ENCODE peak calls at places on chromosomes 12 and 14, in ten cellular contexts. C, Q, S, W, F, E, X, U, A and P are unnamed samples.

GRCh38 chr12:132776816-132777568 is 15.4 kb upstream of the ANKLE2 start:
- DNase-seq in C (no peak), Q (peak; percentile 32), S (no peak), W (peak; percentile 88), F (peak; percentile 76), E (peak; percentile 88), X (no peak), U (no peak), A (no peak), P (no peak)

GRCh38 chr12:93080994-93081809 is 152.1 kb upstream of the EEA1 start:
- DNase-seq in C (no peak), Q (no peak), S (no peak), W (no peak), F (no peak), E (no peak), X (no peak), U (no peak), A (no peak), P (no peak)

GRCh38 chr12:69984216-69984615 is 159.2 kb downstream of the MYRFL start:
- DNase-seq in C (no peak), Q (no peak), S (no peak), W (no peak), F (no peak), E (no peak), X (no peak), U (no peak), A (no peak), P (no peak)

GRCh38 chr12:50006754-50007442 is 18.4 kb downstream of the RACGAP1 start:
- DNase-seq in C (no peak), Q (no peak), S (no peak), W (no peak), F (no peak), E (no peak), X (no peak), U (no peak), A (no peak), P (no peak)

GRCh38 chr12:61996717-61997116 is 263.5 kb upstream of the USP15 start:
- DNase-seq in C (no peak), Q (no peak), S (no peak), W (no peak), F (no peak), E (no peak), X (no peak), U (no peak), A (no peak), P (no peak)

GRCh38 chr12:92063641-92064040 is 82.0 kb downstream of the BTG1 start:
- DNase-seq in C (no peak), Q (no peak), S (no peak), W (no peak), F (no peak), E (no peak), X (no peak), U (no peak), A (no peak), P (no peak)

GRCh38 chr14:61765225-61765943 is 3.2 kb downstream of the SNAPC1 start:
- DNase-seq in C (no peak), Q (no peak), S (no peak), W (no peak), F (no peak), E (no peak), X (no peak), U (no peak), A (no peak), P (no peak)

GRCh38 chr14:89384023-89384422 is 33.0 kb downstream of the FOXN3 start:
- DNase-seq in C (peak; percentile 11), Q (no peak), S (peak; percentile 59), W (no peak), F (no peak), E (no peak), X (no peak), U (peak; percentile 28), A (peak; percentile 40), P (no peak)

GRCh38 chr14:71321556-71322315 is 414.5 kb downstream of the PCNX1 start:
- DNase-seq in C (peak; percentile 13), Q (peak; percentile 25), S (no peak), W (no peak), F (no peak), E (no peak), X (no peak), U (no peak), A (no peak), P (no peak)
- TF ChIP-seq POLR2A in C (no peak), Q (no peak), S (no peak), W (no peak), F (peak; percentile 1), E (no peak), X (no peak), U (no peak), A (peak; percentile 1), P (no peak)

GRCh38 chr14:71242237-71242748 is 335.0 kb downstream of the PCNX1 start:
- DNase-seq in C (no peak), Q (peak; percentile 76), S (no peak), W (no peak), F (no peak), E (no peak), X (no peak), U (no peak), A (no peak), P (no peak)

GRCh38 chr14:71243697-71244096 is 336.4 kb downstream of the PCNX1 start:
- DNase-seq in C (no peak), Q (no peak), S (no peak), W (no peak), F (no peak), E (no peak), X (no peak), U (no peak), A (no peak), P (no peak)

GRCh38 chr14:71245659-71246361 is 338.6 kb downstream of the PCNX1 start:
- DNase-seq in C (no peak), Q (no peak), S (no peak), W (no peak), F (no peak), E (no peak), X (no peak), U (no peak), A (no peak), P (no peak)

GRCh38 chr14:71246539-71246938 is 339.3 kb downstream of the PCNX1 start:
- DNase-seq in C (no peak), Q (no peak), S (no peak), W (no peak), F (no peak), E (no peak), X (no peak), U (no peak), A (no peak), P (no peak)

GRCh38 chr14:71244341-71244740 is 337.1 kb downstream of the PCNX1 start:
- DNase-seq in C (no peak), Q (no peak), S (no peak), W (no peak), F (no peak), E (no peak), X (no peak), U (no peak), A (no peak), P (no peak)
- TF ChIP-seq POLR2A in C (no peak), Q (no peak), S (no peak), W (no peak), F (no peak), E (no peak), X (no peak), U (no peak), A (no peak), P (no peak)

GRCh38 chr14:101844752-101845151 is 83.2 kb downstream of the PPP2R5C start:
- DNase-seq in C (no peak), Q (no peak), S (no peak), W (no peak), F (no peak), E (no peak), X (no peak), U (no peak), A (no peak), P (no peak)
- TF ChIP-seq POLR2A in C (no peak), Q (no peak), S (no peak), W (no peak), F (no peak), E (no peak), X (no peak), U (no peak), A (no peak), P (no peak)

GRCh38 chr14:75429562-75429961 is 1.7 kb downstream of the JDP2 start:
- DNase-seq in C (no peak), Q (no peak), S (no peak), W (no peak), F (no peak), E (no peak), X (no peak), U (no peak), A (no peak), P (no peak)

GRCh38 chr14:75427126-75427481 is 718 bp upstream of the JDP2 start:
- DNase-seq in C (no peak), Q (no peak), S (no peak), W (no peak), F (no peak), E (peak; percentile 54), X (no peak), U (no peak), A (no peak), P (no peak)

GRCh38 chr14:75426332-75427125 is 1.3 kb upstream of the JDP2 start:
- DNase-seq in C (no peak), Q (no peak), S (no peak), W (no peak), F (no peak), E (no peak), X (no peak), U (peak; percentile 55), A (peak; percentile 43), P (no peak)

GRCh38 chr14:75428230-75429104 is 645 bp downstream of the JDP2 start:
- DNase-seq in C (peak; percentile 59), Q (peak; percentile 43), S (no peak), W (peak; percentile 62), F (no peak), E (peak; percentile 72), X (peak; percentile 51), U (peak; percentile 47), A (peak; percentile 54), P (no peak)

GRCh38 chr14:75427482-75428229 is at the start of gene JDP2:
- DNase-seq in C (peak; percentile 86), Q (peak; percentile 93), S (peak; percentile 98), W (peak; percentile 91), F (peak; percentile 91), E (peak; percentile 97), X (peak; percentile 92), U (peak; percentile 47), A (peak; percentile 60), P (peak; percentile 97)
- TF ChIP-seq POLR2A in C (peak; percentile 84), Q (peak; percentile 67), S (no peak), W (peak; percentile 63), F (peak; percentile 31), E (peak; percentile 21), X (no peak), U (no peak), A (no peak), P (no peak)

GRCh38 chr14:52267501-52268190 is at the start of gene PTGDR:
- DNase-seq in C (no peak), Q (no peak), S (peak; percentile 86), W (peak; percentile 18), F (no peak), E (peak; percentile 47), X (peak; percentile 30), U (no peak), A (no peak), P (no peak)
- TF ChIP-seq POLR2A in C (no peak), Q (no peak), S (no peak), W (no peak), F (no peak), E (no peak), X (no peak), U (no peak), A (no peak), P (no peak)